ENCODE peak calls at places on chromosomes 3 and 15, in four cellular contexts. F is activated CD4-positive, alpha-beta T cell treated with anti-CD3 and anti-CD28 coated beads, Interleukin-2, amount 50 U/mL, for 24 hours; U is GM04504; C is iPS DF 19.7. I is an unnamed sample.

GRCh38 chr3:43953814-43954241 is 263.1 kb downstream of the ABHD5 start:
- DNase-seq in F (no peak), U (peak; percentile 45), C (no peak), I (peak; percentile 84)

GRCh38 chr15:43165801-43166325 is 19.3 kb upstream of the CCNDBP1 start:
- DNase-seq in F (no peak), U (no peak), C (no peak), I (no peak)

GRCh38 chr15:70329179-70329578 is 231.5 kb upstream of the TLE3 start:
- DNase-seq in F (no peak), U (no peak), C (no peak), I (no peak)

GRCh38 chr3:42652611-42653302 is 740 bp upstream of the ZBTB47 start:
- DNase-seq in F (no peak), U (peak; percentile 35), C (no peak), I (peak; percentile 55)

GRCh38 chr15:68639926-68640600 is 61.3 kb downstream of the CORO2B start:
- DNase-seq in F (no peak), U (no peak), C (no peak), I (no peak)

GRCh38 chr3:8741581-8742355 is 8.2 kb downstream of the CAV3 start:
- DNase-seq in F (no peak), U (peak; percentile 39), C (peak; percentile 64), I (peak; percentile 83)

GRCh38 chr3:192408721-192409151 is 318.6 kb downstream of the FGF12 start:
- DNase-seq in F (no peak), U (no peak), C (no peak), I (no peak)

GRCh38 chr3:180265551-180265950 is 228.8 kb upstream of the PEX5L start:
- DNase-seq in F (no peak), U (peak; percentile 14), C (no peak), I (no peak)

GRCh38 chr3:23461069-23461468 is 257.9 kb downstream of the UBE2E2 start:
- DNase-seq in F (no peak), U (no peak), C (no peak), I (no peak)

GRCh38 chr3:78765671-78766485 is 1001.9 kb downstream of the ROBO1 start:
- DNase-seq in F (no peak), U (peak; percentile 53), C (no peak), I (no peak)

GRCh38 chr3:44117239-44117638 is 124.4 kb upstream of the TOPAZ1 start:
- DNase-seq in F (no peak), U (no peak), C (peak; percentile 59), I (no peak)

GRCh38 chr15:69037482-69037881 is 23.0 kb downstream of the NOX5 start:
- DNase-seq in F (no peak), U (no peak), C (no peak), I (no peak)

GRCh38 chr3:171803044-171803443 is 7.2 kb downstream of the PLD1 start:
- DNase-seq in F (no peak), U (no peak), C (no peak), I (no peak)

GRCh38 chr15:66290518-66290917 is 2.9 kb upstream of the DIS3L start:
- DNase-seq in F (no peak), U (no peak), C (no peak), I (peak; percentile 63)

GRCh38 chr15:64850778-64851502 is 9.2 kb downstream of the PLEKHO2 start:
- DNase-seq in F (no peak), U (no peak), C (no peak), I (no peak)

GRCh38 chr15:84780492-84780891 is 32.1 kb downstream of the ZNF592 start:
- DNase-seq in F (no peak), U (no peak), C (no peak), I (no peak)

GRCh38 chr15:55799287-55800212 is 56.6 kb upstream of the PRTG start:
- DNase-seq in F (no peak), U (no peak), C (peak; percentile 23), I (no peak)

GRCh38 chr15:33101036-33101435 is 93.5 kb downstream of the FMN1 start:
- DNase-seq in F (no peak), U (no peak), C (no peak), I (no peak)

GRCh38 chr3:134093906-134094305 is 64.2 kb upstream of the SLCO2A1 start:
- DNase-seq in F (no peak), U (no peak), C (no peak), I (no peak)

GRCh38 chr3:131386429-131386926 is 4.9 kb downstream of the NUDT16 start:
- DNase-seq in F (no peak), U (no peak), C (no peak), I (no peak)

GRCh38 chr3:192933779-192934456 is 16.3 kb upstream of the MB21D2 start:
- DNase-seq in F (no peak), U (no peak), C (no peak), I (no peak)

GRCh38 chr15:44215594-44215993 is 20.5 kb upstream of the FRMD5 start:
- DNase-seq in F (no peak), U (peak; percentile 79), C (no peak), I (peak; percentile 48)

GRCh38 chr15:55284461-55284860 is 5.2 kb downstream of the RAB27A start:
- DNase-seq in F (no peak), U (no peak), C (no peak), I (no peak)

GRCh38 chr3:50255251-50255615 is 13.7 kb upstream of the SEMA3B start:
- DNase-seq in F (no peak), U (no peak), C (no peak), I (no peak)

GRCh38 chr15:43509002-43509922 is 8.1 kb upstream of the MAP1A start:
- DNase-seq in F (no peak), U (no peak), C (no peak), I (no peak)